ENCODE peak calls at places on chromosomes 2 and 18, in six cellular contexts. G, X, O, Z, P and E are unnamed samples.

GRCh38 chr2:227125506-227125905 is 38.5 kb downstream of the COL4A4 start:
- DNase-seq in O (no peak), Z (no peak), G (no peak), P (peak; percentile 28), X (no peak), E (no peak)

GRCh38 chr2:3656762-3657691 is 973 bp upstream of the ALLC start:
- DNase-seq in P (no peak), G (no peak), X (peak; percentile 54), O (no peak), Z (peak; percentile 21), E (peak; percentile 59)

GRCh38 chr2:98664323-98664722 is 55.9 kb downstream of the UNC50 start:
- DNase-seq in G (no peak), O (no peak), X (peak; percentile 3), P (no peak), Z (no peak), E (no peak)

GRCh38 chr2:235092854-235093253 is 141.0 kb downstream of the SH3BP4 start:
- DNase-seq in X (no peak), G (no peak), O (no peak), P (no peak), Z (no peak), E (no peak)

GRCh38 chr2:9665903-9666302 is 35.1 kb upstream of the YWHAQ start:
- DNase-seq in O (no peak), Z (peak; percentile 18), G (no peak), X (peak; percentile 61), P (no peak), E (no peak)

GRCh38 chr18:79915161-79916127 is 36.0 kb downstream of the SLC66A2 start:
- DNase-seq in O (no peak), G (no peak), X (no peak), Z (no peak), P (no peak), E (no peak)

GRCh38 chr2:175180701-175181103 is 808 bp downstream of the ATP5MC3 start:
- DNase-seq in Z (no peak), O (no peak), X (peak; percentile 53), G (peak; percentile 51), P (peak; percentile 55), E (no peak)

GRCh38 chr2:160581448-160581847 is 87.8 kb upstream of the RBMS1 start:
- DNase-seq in G (no peak), O (no peak), P (peak; percentile 19), X (no peak), Z (no peak), E (no peak)

GRCh38 chr2:174174741-174175140 is 73.6 kb downstream of the OLA1 start:
- DNase-seq in O (no peak), G (no peak), X (no peak), P (no peak), Z (no peak), E (no peak)

DNA sequence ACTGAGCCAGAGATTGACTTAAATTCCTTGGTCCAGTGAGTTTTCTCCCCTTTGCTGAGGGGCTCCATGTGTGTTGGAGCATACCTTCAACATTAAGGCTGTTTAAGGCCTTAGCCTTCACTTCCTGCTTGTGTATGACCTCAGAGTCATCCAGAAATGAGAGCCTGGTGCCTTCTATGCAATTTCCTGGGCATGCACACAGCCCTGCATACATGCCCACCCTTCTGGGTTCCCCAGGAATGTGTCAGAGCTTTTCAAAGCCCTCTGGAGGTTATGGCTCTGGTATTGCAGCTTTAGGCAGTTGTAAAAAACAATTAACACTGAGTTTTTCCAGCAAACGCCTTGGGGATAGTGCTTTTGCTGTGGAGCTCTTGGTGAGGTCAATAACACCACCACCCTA is 16.7 kb downstream of the IL1R1 start:
- DNase-seq in X (no peak), Z (no peak), P (no peak), G (no peak), O (no peak), E (no peak)
- H3K27ac ChIP-seq in X (no peak overlapping the region), Z (no peak overlapping the region), P (no peak overlapping the region), G (no peak overlapping the region), O (no peak overlapping the region), E (no peak overlapping the region)

DNA sequence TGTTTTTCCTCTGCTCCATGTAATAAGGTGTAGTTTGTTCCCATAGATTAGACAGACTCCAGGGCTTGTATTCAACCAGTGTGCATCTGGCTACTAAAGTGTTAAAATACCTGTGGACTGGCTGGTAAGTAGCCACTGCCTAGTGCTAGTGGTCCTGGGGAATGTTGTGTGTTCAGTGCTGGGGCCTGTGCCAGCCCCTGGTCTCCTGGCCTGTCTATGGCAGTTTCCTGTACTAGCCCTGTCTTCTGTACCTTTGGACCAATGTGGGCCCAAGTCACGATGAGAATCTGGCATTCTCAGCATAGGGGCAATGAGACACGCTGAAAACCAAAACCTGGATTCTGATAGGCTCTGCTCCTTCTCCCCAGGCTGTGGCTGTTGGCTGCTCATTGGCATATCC is 170.4 kb downstream of the PTPRM start:
- DNase-seq in G (no peak), O (no peak), Z (no peak), P (no peak), X (no peak), E (no peak)
- H3K27ac ChIP-seq in G (no peak overlapping the region), O (no peak overlapping the region), Z (no peak overlapping the region), P (no peak overlapping the region), X (no peak overlapping the region), E (no peak overlapping the region)

DNA sequence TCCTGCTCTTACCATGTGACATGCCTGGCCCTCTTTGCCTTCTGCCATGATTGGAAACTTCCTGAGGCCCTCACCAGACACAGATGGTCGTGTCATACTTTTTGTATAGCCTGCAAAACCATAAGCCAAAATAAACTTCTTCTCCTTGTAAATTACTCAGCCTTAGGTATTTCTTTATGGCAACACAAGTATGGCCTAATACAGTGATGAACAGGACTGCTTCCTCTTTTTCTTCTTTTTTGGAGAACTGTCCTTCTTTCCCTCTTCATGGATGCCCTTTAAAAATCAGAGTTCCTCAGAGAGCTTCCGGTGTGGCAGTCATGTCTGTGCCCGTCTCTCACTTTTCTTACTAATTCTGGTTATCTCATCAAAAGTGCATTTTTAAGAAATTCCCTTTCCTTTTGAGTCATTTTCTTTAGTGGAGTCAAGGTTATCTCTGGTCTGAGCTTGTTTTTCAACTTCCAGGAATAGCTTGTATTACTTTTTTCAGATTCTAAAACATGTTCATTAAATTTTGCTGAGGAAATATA is 9.2 kb upstream of the IL1A start:
- DNase-seq in P (no peak), X (peak; percentile 46), Z (no peak), O (no peak), G (no peak), E (no peak)
- H3K27ac ChIP-seq in P (no peak overlapping the region), X (peak overlapping the region; percentile 10), Z (peak overlapping the region; percentile 50), O (no peak overlapping the region), G (no peak overlapping the region), E (no peak overlapping the region)

DNA sequence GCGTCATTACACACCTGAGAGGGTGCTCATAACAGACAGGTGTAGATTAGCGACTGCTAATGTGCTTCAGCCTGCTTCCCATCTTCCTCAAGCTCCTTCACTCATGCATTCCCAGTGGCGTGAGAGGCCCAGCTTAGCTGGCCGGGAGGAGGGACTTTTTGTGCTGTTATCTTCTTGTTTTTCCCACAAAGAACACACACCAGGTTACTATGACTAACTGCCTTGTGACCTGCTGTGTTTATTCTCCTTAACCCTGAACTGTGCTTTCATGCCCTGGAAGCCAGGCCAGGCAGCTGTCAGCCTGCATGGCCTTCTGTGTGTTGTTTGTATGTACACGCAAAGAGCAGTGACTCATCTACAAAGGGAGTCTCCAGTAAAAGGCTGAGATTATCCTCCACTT is 143.8 kb downstream of the PIEZO2 start:
- DNase-seq in X (peak; percentile 98), Z (peak; percentile 90), P (no peak), O (no peak), G (no peak), E (no peak)
- H3K27ac ChIP-seq in X (peak overlapping the region; percentile 6), Z (peak overlapping the region; percentile 73), P (no peak overlapping the region), O (no peak overlapping the region), G (no peak overlapping the region), E (no peak overlapping the region)

GRCh38 chr18:58691256-58691655 is 20.0 kb downstream of the MALT1 start:
- DNase-seq in G (peak; percentile 29), P (no peak), Z (no peak), X (no peak), O (no peak), E (no peak)
- H3K27ac ChIP-seq in G (no peak overlapping the region), P (no peak overlapping the region), Z (no peak overlapping the region), X (no peak overlapping the region), O (no peak overlapping the region), E (no peak overlapping the region)

GRCh38 chr2:201796478-201796865 is 9.9 kb upstream of the CDK15 start:
- DNase-seq in Z (no peak), P (no peak), X (no peak), O (no peak), G (no peak), E (no peak)
- H3K27ac ChIP-seq in Z (no peak overlapping the region), P (no peak overlapping the region), X (no peak overlapping the region), O (no peak overlapping the region), G (no peak overlapping the region), E (no peak overlapping the region)

GRCh38 chr2:74384051-74384450 is 3.9 kb upstream of the DCTN1 start:
- DNase-seq in X (no peak), Z (no peak), O (no peak), P (no peak), G (no peak), E (no peak)
- H3K27ac ChIP-seq in X (no peak overlapping the region), Z (no peak overlapping the region), O (no peak overlapping the region), P (peak overlapping the region; percentile 45), G (peak overlapping the region; percentile 26), E (no peak overlapping the region)

DNA sequence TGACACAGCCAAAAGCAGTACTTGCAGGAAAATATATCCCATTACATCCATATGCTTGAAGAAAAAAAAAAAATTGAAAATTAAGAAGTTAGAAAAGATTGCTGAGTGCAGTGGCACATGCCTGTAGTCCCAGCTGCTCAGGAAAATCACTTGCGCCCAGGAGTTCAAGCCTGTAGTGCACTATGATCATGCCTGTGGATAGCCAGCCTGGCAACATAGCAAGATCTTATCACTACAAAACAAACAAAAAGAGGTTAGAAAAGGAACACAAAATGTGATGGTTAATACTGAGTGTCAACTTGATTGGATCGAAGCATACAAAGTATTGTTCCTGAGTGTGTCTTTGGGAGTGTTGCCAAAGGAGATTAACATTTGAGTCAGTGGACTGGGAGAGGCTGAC is 361.9 kb downstream of the NYAP2 start:
- DNase-seq in Z (no peak), O (no peak), G (no peak), P (no peak), X (no peak), E (no peak)
- H3K27ac ChIP-seq in Z (no peak overlapping the region), O (no peak overlapping the region), G (no peak overlapping the region), P (no peak overlapping the region), X (no peak overlapping the region), E (no peak overlapping the region)

DNA sequence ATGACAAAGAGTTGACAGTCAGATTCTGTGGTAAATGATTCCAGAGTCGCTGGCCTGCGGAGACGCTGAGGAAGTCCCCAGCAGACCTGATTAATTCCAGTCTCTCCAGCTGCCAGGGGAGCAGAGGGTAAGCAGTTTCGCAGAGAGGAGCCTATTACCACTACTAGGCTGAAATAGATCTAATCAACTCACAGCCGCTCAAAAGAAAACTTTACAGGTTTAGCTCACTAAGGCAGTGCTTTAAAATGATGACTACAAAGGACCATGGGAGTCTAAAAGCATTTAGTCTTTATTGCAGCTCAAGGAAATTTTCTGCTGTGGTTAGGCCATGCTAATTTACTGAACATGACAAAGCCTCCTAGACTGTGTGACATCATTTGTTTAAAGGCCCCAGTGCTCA is 445.6 kb upstream of the POU3F3 start:
- DNase-seq in X (no peak), Z (no peak), G (no peak), P (peak; percentile 30), O (no peak), E (no peak)
- H3K27ac ChIP-seq in X (no peak overlapping the region), Z (no peak overlapping the region), G (no peak overlapping the region), P (no peak overlapping the region), O (peak overlapping the region; percentile 55), E (peak overlapping the region; percentile 75)